ENCODE peak calls at places on chromosomes 11 and 22, in four cellular contexts. D is ecto neural progenitor cell, I is RCC 7860, M is choroid plexus epithelial cell. B is an unnamed sample.

GRCh38 chr11:5038336-5038735 is 8.0 kb upstream of the OR52J3 start:
- DNase-seq in D (no peak), I (no peak), M (no peak), B (no peak)

GRCh38 chr22:27718186-27719032 is 83.1 kb downstream of the MN1 start:
- DNase-seq in D (no peak), I (peak; percentile 87), M (peak; percentile 92), B (peak; percentile 83)

GRCh38 chr11:36376315-36376887 is 80.3 kb downstream of the PRR5L start:
- DNase-seq in D (peak; percentile 69), I (peak; percentile 32), M (peak; percentile 52), B (peak; percentile 32)

GRCh38 chr11:126607374-126607773 is 251.9 kb downstream of the ST3GAL4 start:
- DNase-seq in D (peak; percentile 78), I (peak; percentile 23), M (peak; percentile 61), B (peak; percentile 4)

GRCh38 chr11:93686812-93687211 is 25.3 kb downstream of the CEP295 start:
- DNase-seq in D (no peak), I (no peak), M (peak; percentile 77), B (peak; percentile 66)

GRCh38 chr11:41786087-41786486 is 326.6 kb upstream of the LRRC4C start:
- DNase-seq in D (no peak), I (no peak), M (no peak), B (no peak)

GRCh38 chr22:29744902-29745301 is 21.9 kb downstream of the ZMAT5 start:
- DNase-seq in D (no peak), I (no peak), M (peak; percentile 40), B (peak; percentile 87)

GRCh38 chr11:120209750-120210650 is 832 bp upstream of the OAF start:
- DNase-seq in D (no peak), I (no peak), M (no peak), B (no peak)

GRCh38 chr22:43883012-43883661 is 8.7 kb downstream of the PNPLA5 start:
- DNase-seq in D (peak; percentile 79), I (peak; percentile 56), M (peak; percentile 82), B (peak; percentile 84)

GRCh38 chr22:39362932-39363331 is 13.1 kb downstream of the SYNGR1 start:
- DNase-seq in D (peak; percentile 38), I (no peak), M (no peak), B (no peak)

GRCh38 chr11:76856571-76856970 is 4.1 kb upstream of the ACER3 start:
- DNase-seq in D (no peak), I (no peak), M (no peak), B (no peak)

GRCh38 chr11:113142508-113142907 is 171.9 kb upstream of the TTC12 start:
- DNase-seq in D (no peak), I (no peak), M (no peak), B (no peak)

GRCh38 chr11:125347261-125347585 is 148.8 kb downstream of the FEZ1 start:
- DNase-seq in D (no peak), I (no peak), M (no peak), B (no peak)

GRCh38 chr11:121540627-121541026 is 87.9 kb upstream of the SORL1-AS1 start:
- DNase-seq in D (no peak), I (no peak), M (no peak), B (no peak)

GRCh38 chr22:50320116-50320515 is 6.7 kb downstream of the DENND6B start:
- DNase-seq in D (no peak), I (no peak), M (no peak), B (no peak)

GRCh38 chr22:42179616-42180015 is 49.0 kb upstream of the CYP2D6 start:
- DNase-seq in D (no peak), I (peak; percentile 49), M (peak; percentile 56), B (peak; percentile 71)

GRCh38 chr22:35418088-35418487 is 18.1 kb downstream of the MCM5 start:
- DNase-seq in D (no peak), I (no peak), M (no peak), B (peak; percentile 47)

GRCh38 chr22:17807086-17807485 is 32.8 kb upstream of the BID start:
- DNase-seq in D (no peak), I (no peak), M (no peak), B (no peak)

GRCh38 chr11:122882809-122883681 is 486 bp downstream of the JHY start:
- DNase-seq in D (peak; percentile 74), I (peak; percentile 57), M (peak; percentile 97), B (peak; percentile 7)

GRCh38 chr22:50718352-50718709 is 19.7 kb upstream of the ACR start:
- DNase-seq in D (no peak), I (no peak), M (no peak), B (no peak)

GRCh38 chr11:103395612-103396011 is 286.4 kb downstream of the DYNC2H1 start:
- DNase-seq in D (no peak), I (peak; percentile 71), M (peak; percentile 77), B (peak; percentile 75)

GRCh38 chr11:2533642-2534115 is 88.9 kb downstream of the KCNQ1 start:
- DNase-seq in D (peak; percentile 85), I (peak; percentile 79), M (peak; percentile 95), B (peak; percentile 94)

GRCh38 chr11:56889986-56890385 is 98.7 kb upstream of the OR5AK2 start:
- DNase-seq in D (no peak), I (no peak), M (no peak), B (peak; percentile 10)

GRCh38 chr11:83713701-83714100 is 427.5 kb upstream of the CCDC90B start:
- DNase-seq in D (no peak), I (no peak), M (peak; percentile 67), B (peak; percentile 69)

GRCh38 chr11:58061813-58062212 is 31.1 kb downstream of the OR6Q1 start:
- DNase-seq in D (no peak), I (peak; percentile 96), M (no peak), B (peak; percentile 83)

GRCh38 chr11:102599642-102600261 is 25.4 kb downstream of the MMP20 start:
- DNase-seq in D (no peak), I (peak; percentile 95), M (peak; percentile 93), B (peak; percentile 96)

GRCh38 chr11:125901872-125902271 is 1.1 kb downstream of the PUS3 start:
- DNase-seq in D (no peak), I (no peak), M (no peak), B (no peak)

GRCh38 chr11:121907379-121907778 is 208.6 kb downstream of the BLID start:
- DNase-seq in D (no peak), I (no peak), M (no peak), B (no peak)

GRCh38 chr22:44698531-44699421 is 3.2 kb upstream of the PRR5 start:
- DNase-seq in D (peak; percentile 77), I (peak; percentile 34), M (peak; percentile 74), B (peak; percentile 67)

GRCh38 chr11:44018127-44018521 is 29.7 kb upstream of the ACCSL start:
- DNase-seq in D (peak; percentile 40), I (no peak), M (no peak), B (no peak)

B was measured in amniotic epithelial cell.